ENCODE peak calls at places on chromosome 14, in seven cellular contexts. G is NCI-H774; E is sciatic nerve; S is neural progenitor cell; D is stimulated activated CD8-positive, alpha-beta memory T cell treated with anti-CD3 and anti-CD28 coated beads, Interleukin-12 subunit alpha, Interleukin-12 subunit beta, amount 100 ng/mL, for 1 hour; M is T follicular helper cell; V is stimulated activated CD4-positive, alpha-beta T cell treated with anti-CD3 and anti-CD28 coated beads, Interleukin-1b, Interleukin-23, amount 100 ng/mL, for 48 hours. Q is an unnamed sample.

GRCh38 chr14:99672506-99673327 is 11.4 kb upstream of the CYP46A1 start:
- DNase-seq in D (no peak), V (no peak), E (no peak), G (no peak), S (no peak), M (no peak), Q (no peak)

GRCh38 chr14:102954081-102954789 is 31.8 kb downstream of the AMN start:
- DNase-seq in S (no peak), M (no peak), V (no peak), D (no peak), E (no peak), G (no peak), Q (no peak)

GRCh38 chr14:23409475-23409874 is 1.4 kb upstream of the MYH6 start:
- DNase-seq in V (no peak), G (no peak), D (no peak), E (no peak), M (no peak), S (no peak), Q (no peak)

GRCh38 chr14:99733551-99734405 is 49.7 kb downstream of the CYP46A1 start:
- DNase-seq in D (no peak), E (peak), G (no peak), V (no peak), S (no peak), M (no peak), Q (no peak)

GRCh38 chr14:95196268-95196667 is 38.9 kb upstream of the DICER1 start:
- DNase-seq in D (no peak), E (no peak), M (no peak), G (no peak), V (no peak), S (no peak), Q (no peak)

GRCh38 chr14:52553002-52553670 is 500 bp downstream of the GPR137C start:
- DNase-seq in V (peak), G (no peak), S (peak), M (peak), E (peak), D (peak), Q (peak)

GRCh38 chr14:58752782-58753181 is 115.0 kb downstream of the DACT1 start:
- DNase-seq in S (no peak), M (no peak), G (no peak), D (no peak), E (peak), V (no peak), Q (peak)

GRCh38 chr14:35401853-35402252 is 2.7 kb downstream of the NFKBIA start:
- DNase-seq in G (no peak), D (no peak), V (no peak), M (no peak), E (no peak), S (no peak), Q (no peak)

GRCh38 chr14:103724116-103724515 is 8.5 kb downstream of the ZFYVE21 start:
- DNase-seq in M (no peak), G (no peak), V (no peak), D (no peak), E (peak), S (no peak), Q (no peak)

GRCh38 chr14:89351364-89351957 is 65.6 kb downstream of the FOXN3 start:
- DNase-seq in V (no peak), M (no peak), E (no peak), G (peak), S (peak), D (no peak), Q (peak)

GRCh38 chr14:34782031-34782430 is 67.6 kb upstream of the CFL2 start:
- DNase-seq in D (no peak), S (no peak), E (no peak), V (no peak), G (no peak), M (no peak), Q (no peak)

GRCh38 chr14:89201645-89202044 is 215.4 kb downstream of the FOXN3 start:
- DNase-seq in D (no peak), G (no peak), S (no peak), V (no peak), E (no peak), M (no peak), Q (no peak)

GRCh38 chr14:76617440-76617839 is 143.8 kb upstream of the VASH1 start:
- DNase-seq in V (no peak), D (no peak), G (no peak), S (no peak), E (no peak), M (no peak), Q (no peak)

GRCh38 chr14:52121441-52121840 is 52.6 kb upstream of the NID2 start:
- DNase-seq in D (no peak), S (no peak), E (no peak), G (no peak), M (no peak), V (no peak), Q (no peak)

GRCh38 chr14:96925422-96925821 is 128.2 kb downstream of the VRK1 start:
- DNase-seq in G (no peak), E (no peak), S (no peak), M (no peak), V (no peak), D (no peak), Q (no peak)

GRCh38 chr14:44912041-44912869 is 49.5 kb downstream of the KLHL28 start:
- DNase-seq in M (no peak), V (no peak), G (no peak), E (no peak), S (no peak), D (no peak), Q (no peak)

GRCh38 chr14:63228221-63228620 is 24.0 kb downstream of the RHOJ start:
- DNase-seq in V (no peak), M (no peak), E (no peak), D (no peak), S (no peak), G (no peak), Q (no peak)

GRCh38 chr14:27315947-27316346 is 718.1 kb upstream of the NOVA1 start:
- DNase-seq in M (no peak), D (no peak), E (no peak), V (no peak), S (no peak), G (no peak), Q (no peak)

GRCh38 chr14:86858043-86858442 is 1134.9 kb downstream of the GALC start:
- DNase-seq in G (no peak), S (no peak), D (no peak), V (no peak), M (no peak), E (no peak), Q (no peak)